ENCODE peak calls at places on chromosomes 6 and 20, in six cellular contexts. M is tibial artery; Q is CD8-positive, alpha-beta T cell; X is adrenal gland; T is cardiac muscle cell; E is fibroblast of lung. N is an unnamed sample. For H3K9me3, the result is how much of the 10 kb centered on the place peaks cover.

GRCh38 chr6:149897015-149897697 is 757 bp downstream of the RAET1E start:
- DNase-seq in M (peak), Q (no peak), X (peak), T (no peak), E (peak), N (peak)

GRCh38 chr6:50822078-50822476 is 3.4 kb downstream of the TFAP2B start:
- DNase-seq in M (no peak), Q (no peak), X (no peak), T (no peak), E (no peak), N (no peak)

GRCh38 chr20:61874421-61875068 is 191.1 kb downstream of the TAF4 start:
- DNase-seq in M (no peak), Q (no peak), X (no peak), T (peak), E (peak), N (peak)

GRCh38 chr20:17793986-17794385 is 94.2 kb downstream of the BANF2 start:
- DNase-seq in M (no peak), Q (no peak), X (no peak), T (no peak), E (no peak), N (no peak)

GRCh38 chr6:79878142-79878748 is 69.1 kb downstream of the ELOVL4 start:
- DNase-seq in M (no peak), Q (no peak), X (peak), T (no peak), E (peak), N (peak)

GRCh38 chr6:163554663-163555062 is 140.1 kb downstream of the QKI start:
- DNase-seq in M (peak), Q (peak), X (peak), T (peak), E (peak), N (no peak)

GRCh38 chr6:25360611-25361010 is 81.4 kb downstream of the CARMIL1 start:
- DNase-seq in M (no peak), Q (no peak), X (no peak), T (no peak), E (peak), N (no peak)

GRCh38 chr20:20668639-20669038 is 43.8 kb downstream of the RALGAPA2 start:
- DNase-seq in M (no peak), Q (no peak), X (no peak), T (no peak), E (peak), N (no peak)

GRCh38 chr6:31791324-31792089 is 4.0 kb downstream of the VARS1 start:
- DNase-seq in M (no peak), Q (no peak), X (peak), T (peak), E (peak), N (no peak)

GRCh38 chr6:19325335-19325789 is 511.8 kb upstream of the ID4 start:
- DNase-seq in M (no peak), Q (no peak), X (no peak), T (no peak), E (peak), N (no peak)

GRCh38 chr6:108560463-108561308 is at the start of gene FOXO3:
- DNase-seq in M (peak), Q (peak), X (peak), T (peak), E (peak), N (peak)

GRCh38 chr20:61899971-61900370 is 165.7 kb downstream of the TAF4 start:
- DNase-seq in M (no peak), Q (no peak), X (no peak), T (no peak), E (peak), N (no peak)

GRCh38 chr6:74479960-74480359 is 725.9 kb downstream of the COL12A1 start:
- DNase-seq in M (no peak), Q (no peak), X (no peak), T (no peak), E (no peak), N (no peak)

GRCh38 chr6:41963371-41963770 is 21.8 kb upstream of the CCND3 start:
- DNase-seq in M (no peak), Q (no peak), X (peak), T (no peak), E (no peak), N (no peak)

GRCh38 chr20:25676164-25676809 is 20.4 kb downstream of the ZNF337 start:
- DNase-seq in M (no peak), Q (no peak), X (peak), T (no peak), E (peak), N (no peak)

GRCh38 chr6:45707188-45707587 is 308.5 kb downstream of the CLIC5 start:
- DNase-seq in M (no peak), Q (no peak), X (no peak), T (no peak), E (no peak), N (no peak)

GRCh38 chr6:33208089-33208967 is at the start of gene RING1:
- DNase-seq in M (peak), Q (peak), X (peak), T (peak), E (peak), N (peak)

GRCh38 chr6:80547827-80548226 is 441.4 kb downstream of the BCKDHB start:
- DNase-seq in M (no peak), Q (no peak), X (no peak), T (no peak), E (peak), N (no peak)

GRCh38 chr20:46073443-46073842 is 16.3 kb downstream of the NCOA5 start:
- DNase-seq in M (no peak), Q (no peak), X (no peak), T (no peak), E (peak), N (no peak)

GRCh38 chr6:21742238-21742660 is 148.7 kb downstream of the SOX4 start:
- DNase-seq in M (no peak), Q (no peak), X (no peak), T (no peak), E (peak), N (no peak)

GRCh38 chr6:1242439-1242838 is 69.5 kb upstream of the FOXQ1 start:
- DNase-seq in M (no peak), Q (no peak), X (no peak), T (no peak), E (no peak), N (no peak)

GRCh38 chr6:4174042-4174441 is 38.7 kb upstream of the ECI2 start:
- DNase-seq in M (no peak), Q (no peak), X (no peak), T (no peak), E (no peak), N (no peak)

GRCh38 chr20:18103497-18103896 is 34.2 kb upstream of the KAT14 start:
- DNase-seq in M (no peak), Q (no peak), X (no peak), T (no peak), E (no peak), N (no peak)

DNA sequence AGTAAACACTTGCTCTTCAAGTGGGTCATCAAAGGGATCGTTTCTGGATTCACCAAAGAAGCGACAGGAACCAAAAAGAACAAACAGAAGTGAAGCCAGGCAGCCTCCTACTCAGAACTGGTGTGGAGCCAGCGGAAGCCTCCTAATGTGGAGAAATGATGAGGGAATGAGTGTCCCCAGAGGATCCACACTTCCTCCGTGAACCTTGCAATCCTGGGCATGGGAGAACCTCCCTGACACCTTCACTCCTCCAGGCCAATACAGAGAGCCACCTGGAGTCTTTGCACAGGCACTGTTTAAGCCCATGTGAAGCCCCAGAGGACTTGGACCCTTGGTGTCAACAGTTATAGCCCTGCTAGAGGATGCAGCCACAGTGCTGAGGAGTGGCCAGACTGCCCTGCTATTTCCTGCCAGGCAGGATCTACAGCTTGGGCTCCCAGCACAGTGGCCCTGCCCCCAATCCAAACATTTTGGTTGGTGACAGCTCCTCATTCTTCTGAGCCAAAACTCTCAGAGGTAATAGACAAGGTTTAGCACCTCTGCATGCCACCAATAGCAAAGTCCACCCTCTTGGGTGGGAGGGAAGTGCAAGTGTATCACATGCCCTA is 23.2 kb upstream of the SERINC1 start:
- DNase-seq in M (no peak), Q (no peak), X (no peak), T (no peak), E (no peak), N (no peak)
- H3K9me3 ChIP-seq in M (under half), Q (under half), X (under half), T (under half), E (under half), N (under half)

GRCh38 chr20:9036593-9036992 is 32.3 kb upstream of the PLCB4 start:
- DNase-seq in M (no peak), Q (no peak), X (no peak), T (no peak), E (no peak), N (no peak)
- H3K9me3 ChIP-seq in M (under half), Q (under half), X (under half), T (under half), E (under half), N (under half)

GRCh38 chr6:161327360-161327953 is 53.6 kb upstream of the AGPAT4 start:
- DNase-seq in M (no peak), Q (no peak), X (no peak), T (no peak), E (no peak), N (no peak)
- H3K9me3 ChIP-seq in M (under half), Q (under half), X (under half), T (under half), E (under half), N (under half)

DNA sequence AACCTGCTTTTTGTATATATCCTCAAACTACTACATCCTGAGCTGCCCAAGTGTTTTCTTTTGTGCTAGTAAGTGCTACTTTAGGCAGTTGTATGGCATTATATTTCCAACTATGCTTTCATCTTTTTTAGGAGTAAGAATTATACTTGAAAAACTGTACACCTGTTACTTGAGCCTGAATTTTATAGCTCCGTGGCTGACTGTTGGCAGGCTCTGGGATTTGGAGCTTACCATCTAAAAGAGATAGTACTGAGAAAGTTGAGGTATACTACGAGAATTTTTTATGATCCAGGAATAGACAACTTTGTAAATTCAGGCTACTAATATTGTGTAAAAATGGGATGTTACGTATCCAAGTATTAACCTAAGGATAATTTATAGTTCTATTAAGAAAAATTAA is 32.4 kb downstream of the RNF217 start:
- DNase-seq in M (no peak), Q (no peak), X (no peak), T (no peak), E (no peak), N (no peak)
- H3K9me3 ChIP-seq in M (under half), Q (under half), X (under half), T (under half), E (under half), N (under half)